ENCODE peak calls at places on chromosomes 16 and 17, in ten cellular contexts. E is esophagus muscularis mucosa; O is CD4-positive, CD25-positive, alpha-beta regulatory T cell; I is mesendoderm; W is hepatocyte; X is cardiac muscle cell; K is lower lobe of right lung; J is right lobe of liver; B is GM23338; T is Panc1. P is an unnamed sample.
A peak's percentile ranks its signal among the peaks of the same experiment; 100 is the strongest.

GRCh38 chr17:4738136-4739121 is 1.2 kb upstream of the ZMYND15 start:
- DNase-seq in E (no peak), O (peak; percentile 52), I (no peak), W (peak; percentile 71), X (no peak), K (peak; percentile 64), J (no peak), B (peak; percentile 48), T (no peak), P (peak; percentile 84)

GRCh38 chr17:38663125-38663751 is 11.5 kb downstream of the EPOP start:
- DNase-seq in E (no peak), O (peak; percentile 43), I (peak; percentile 96), W (peak; percentile 90), X (peak; percentile 89), K (peak; percentile 74), J (peak; percentile 79), B (peak; percentile 98), T (no peak), P (peak; percentile 67)

GRCh38 chr17:64920026-64920418 is 744 bp upstream of the LRRC37A3 start:
- DNase-seq in E (peak; percentile 89), O (no peak), I (peak; percentile 36), W (no peak), X (no peak), K (no peak), J (no peak), B (peak; percentile 28), T (no peak), P (peak; percentile 2)

GRCh38 chr16:11499295-11500089 is 87.2 kb downstream of the LITAF start:
- DNase-seq in E (no peak), O (no peak), I (peak; percentile 45), W (no peak), X (no peak), K (no peak), J (no peak), B (peak; percentile 38), T (no peak), P (peak; percentile 22)

GRCh38 chr17:63247706-63248105 is 198.4 kb downstream of the CYB561 start:
- DNase-seq in E (no peak), O (no peak), I (no peak), W (no peak), X (no peak), K (no peak), J (no peak), B (no peak), T (no peak), P (no peak)

GRCh38 chr17:80701730-80702129 is 157.1 kb downstream of the RPTOR start:
- DNase-seq in E (no peak), O (no peak), I (no peak), W (no peak), X (no peak), K (no peak), J (no peak), B (no peak), T (no peak), P (no peak)

GRCh38 chr16:81973737-81974136 is 37.5 kb downstream of the SDR42E1 start:
- DNase-seq in E (no peak), O (no peak), I (peak; percentile 68), W (no peak), X (no peak), K (no peak), J (no peak), B (peak; percentile 58), T (no peak), P (no peak)

GRCh38 chr16:55543470-55543869 is 23.0 kb upstream of the CAPNS2 start:
- DNase-seq in E (no peak), O (no peak), I (peak; percentile 35), W (peak; percentile 44), X (peak; percentile 31), K (no peak), J (no peak), B (peak; percentile 66), T (no peak), P (peak; percentile 29)

GRCh38 chr16:6803171-6803570 is 529.5 kb upstream of the RBFOX1 start:
- DNase-seq in E (peak; percentile 10), O (no peak), I (no peak), W (no peak), X (no peak), K (no peak), J (no peak), B (no peak), T (no peak), P (no peak)

GRCh38 chr16:65889533-65889966 is 476.9 kb upstream of the CDH5 start:
- DNase-seq in E (peak; percentile 66), O (no peak), I (no peak), W (peak; percentile 34), X (no peak), K (no peak), J (no peak), B (no peak), T (no peak), P (no peak)

GRCh38 chr17:69474171-69474831 is 59.8 kb downstream of the MAP2K6 start:
- DNase-seq in E (no peak), O (no peak), I (no peak), W (no peak), X (no peak), K (no peak), J (no peak), B (no peak), T (no peak), P (peak; percentile 9)

GRCh38 chr16:21684199-21684598 is 20.4 kb downstream of the OTOA start:
- DNase-seq in E (no peak), O (peak; percentile 29), I (peak; percentile 43), W (no peak), X (no peak), K (no peak), J (peak; percentile 47), B (peak; percentile 72), T (no peak), P (peak; percentile 20)

GRCh38 chr16:62079236-62079635 is 43.0 kb upstream of the CDH8 start:
- DNase-seq in E (no peak), O (no peak), I (no peak), W (no peak), X (no peak), K (no peak), J (no peak), B (no peak), T (no peak), P (no peak)

GRCh38 chr16:31219154-31219741 is 2.3 kb upstream of the PYDC1 start:
- DNase-seq in E (no peak), O (no peak), I (no peak), W (no peak), X (no peak), K (no peak), J (no peak), B (no peak), T (no peak), P (no peak)

GRCh38 chr17:27576429-27577123 is 54.4 kb upstream of the LGALS9 start:
- DNase-seq in E (no peak), O (no peak), I (peak; percentile 75), W (no peak), X (no peak), K (no peak), J (no peak), B (no peak), T (no peak), P (no peak)

GRCh38 chr17:70070297-70071027 is 4.6 kb upstream of the KCNJ16 start:
- DNase-seq in E (no peak), O (no peak), I (no peak), W (no peak), X (no peak), K (no peak), J (no peak), B (no peak), T (no peak), P (no peak)

GRCh38 chr16:77590707-77591106 is 131.6 kb upstream of the NUDT7 start:
- DNase-seq in E (no peak), O (no peak), I (no peak), W (no peak), X (no peak), K (no peak), J (no peak), B (no peak), T (no peak), P (no peak)

DNA sequence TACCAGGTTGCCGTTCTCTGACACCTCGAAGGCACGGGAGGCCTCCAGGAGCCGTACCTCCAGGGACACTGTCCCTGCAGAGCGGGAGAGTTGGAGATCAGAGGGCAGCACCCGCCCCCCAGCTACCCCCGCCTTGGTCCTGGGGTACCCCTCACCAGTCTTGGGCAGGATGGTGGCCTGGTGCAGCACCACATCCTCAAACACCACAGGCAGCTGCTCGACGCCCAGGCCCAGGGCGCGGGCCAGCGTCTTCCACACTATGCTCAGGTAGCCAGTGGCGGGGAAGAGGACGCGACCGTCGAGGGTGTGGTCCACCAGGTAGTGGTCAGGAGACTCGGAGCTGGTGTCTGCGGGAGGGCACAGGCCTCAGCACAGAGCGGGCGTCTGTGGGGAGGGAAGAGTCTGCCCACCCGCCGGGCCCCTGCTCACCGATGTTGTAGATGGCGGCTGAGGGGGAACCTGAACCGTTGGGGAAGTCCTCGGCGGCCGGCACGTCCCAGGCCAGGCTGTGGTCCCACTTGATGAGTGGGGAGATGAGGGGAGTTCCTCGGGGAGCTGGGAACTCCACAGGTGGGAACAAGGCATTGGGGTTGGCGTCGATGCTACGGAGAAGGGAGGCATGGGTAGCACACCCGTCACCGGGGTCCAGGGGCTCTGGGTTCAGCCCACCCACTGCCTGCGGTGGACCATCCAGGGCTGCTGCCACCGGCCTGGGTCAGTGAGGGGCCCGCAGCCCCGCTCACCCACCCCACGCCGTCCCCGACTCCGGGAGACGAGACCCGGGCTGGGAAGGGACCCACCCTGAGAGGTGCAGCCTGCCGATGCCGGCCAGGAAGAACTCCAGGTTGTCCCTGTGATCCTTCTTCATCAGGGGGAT is 9.8 kb downstream of the FASN start:
- DNase-seq in E (no peak), O (no peak), I (no peak), W (no peak), X (no peak), K (no peak), J (no peak), B (no peak), T (no peak), P (no peak)
- H3K27ac ChIP-seq in E (no peak overlapping the region), O (no peak overlapping the region), I (no peak overlapping the region), W (no peak overlapping the region), X (no peak overlapping the region), K (no peak overlapping the region), J (no peak overlapping the region), B (no peak overlapping the region), T (no peak overlapping the region), P (no peak overlapping the region)

GRCh38 chr16:47873434-47873833 is 282.4 kb downstream of the ABCC12 start:
- DNase-seq in E (no peak), O (no peak), I (no peak), W (no peak), X (no peak), K (no peak), J (no peak), B (peak; percentile 42), T (no peak), P (no peak)
- H3K36me3 ChIP-seq in E (no peaks in the 10 kb centered on the region), O (no peaks in the 10 kb centered on the region), I (no peaks in the 10 kb centered on the region), W (no peaks in the 10 kb centered on the region), X (no peaks in the 10 kb centered on the region), K (no peaks in the 10 kb centered on the region), J (no peaks in the 10 kb centered on the region), B (no peaks in the 10 kb centered on the region), T (no peaks in the 10 kb centered on the region), P (no peaks in the 10 kb centered on the region)

GRCh38 chr16:73036074-73036826 is 11.7 kb downstream of the ZFHX3 start:
- DNase-seq in E (no peak), O (no peak), I (peak; percentile 90), W (no peak), X (peak; percentile 46), K (no peak), J (no peak), B (peak; percentile 96), T (no peak), P (no peak)
- H3K27me3 ChIP-seq in E (no peaks in the 10 kb centered on the region), O (no peaks in the 10 kb centered on the region), I (peaks cover 17% of the 10 kb centered on the region), W (no peaks in the 10 kb centered on the region), X (no peaks in the 10 kb centered on the region), K (no peaks in the 10 kb centered on the region), J (no peaks in the 10 kb centered on the region), B (peaks cover 87% of the 10 kb centered on the region), T (no peaks in the 10 kb centered on the region), P (no peaks in the 10 kb centered on the region)

GRCh38 chr16:82995927-82996441 is 369.2 kb downstream of the CDH13 start:
- DNase-seq in E (no peak), O (no peak), I (no peak), W (peak; percentile 78), X (no peak), K (no peak), J (no peak), B (no peak), T (no peak), P (peak; percentile 92)
- H3K27ac ChIP-seq in E (peak overlapping the region; percentile 18), O (no peak overlapping the region), I (no peak overlapping the region), W (peak overlapping the region; percentile 75), X (no peak overlapping the region), K (no peak overlapping the region), J (no peak overlapping the region), B (no peak overlapping the region), T (no peak overlapping the region), P (peak overlapping the region; percentile 72)

P was measured in small intestine.